ENCODE peak calls at places on chromosomes 1 and 21, in eight cellular contexts. U is tibial artery, L is colonic mucosa, A is sigmoid colon, D is left lung, G is transverse colon, K is uterus, H is dorsolateral prefrontal cortex. S is an unnamed sample.

GRCh38 chr1:88061106-88061829 is 622.8 kb upstream of the PKN2 start:
- DNase-seq in U (peak), D (no peak), K (peak), H (no peak), G (peak), A (peak), L (peak), S (no peak)

GRCh38 chr1:240967070-240967724 is 355.2 kb upstream of the GREM2 start:
- DNase-seq in U (no peak), K (no peak), H (no peak), L (no peak), D (no peak), A (no peak), G (no peak), S (no peak)

GRCh38 chr1:211734791-211735190 is 59.4 kb upstream of the NEK2 start:
- DNase-seq in L (peak), K (no peak), A (no peak), D (peak), U (no peak), G (peak), H (no peak), S (no peak)

GRCh38 chr1:212401838-212402582 is 12.7 kb downstream of the PACC1 start:
- DNase-seq in L (no peak), H (no peak), A (no peak), D (no peak), G (no peak), U (no peak), K (no peak), S (no peak)

GRCh38 chr1:98086796-98087195 is 166.0 kb upstream of the DPYD start:
- DNase-seq in D (no peak), A (no peak), H (no peak), U (no peak), G (no peak), L (no peak), K (no peak), S (no peak)

GRCh38 chr1:175036476-175036875 is 13.3 kb upstream of the MRPS14 start:
- DNase-seq in K (no peak), A (no peak), U (no peak), G (no peak), H (no peak), D (no peak), L (no peak), S (no peak)

GRCh38 chr1:160421881-160422280 is 21.5 kb downstream of the VANGL2 start:
- DNase-seq in G (no peak), D (no peak), H (no peak), A (no peak), L (no peak), K (no peak), U (no peak), S (no peak)

GRCh38 chr1:144551107-144551542 is 41.6 kb upstream of the PPIAL4F start:
- DNase-seq in D (no peak), G (peak), L (no peak), A (no peak), H (no peak), K (no peak), U (no peak), S (no peak)

GRCh38 chr21:26961704-26962103 is 5.2 kb downstream of the ADAMTS5 start:
- DNase-seq in A (no peak), L (peak), H (no peak), K (no peak), U (no peak), D (no peak), G (no peak), S (no peak)

GRCh38 chr1:16115468-16116363 is 40.2 kb downstream of the EPHA2 start:
- DNase-seq in K (no peak), U (no peak), A (no peak), H (no peak), L (no peak), G (no peak), D (no peak), S (no peak)

GRCh38 chr1:55428944-55429931 is 214.1 kb upstream of the USP24 start:
- DNase-seq in D (peak), L (no peak), G (peak), U (peak), A (peak), K (peak), H (no peak), S (peak)

GRCh38 chr1:209546390-209547080 is 37.0 kb upstream of the CAMK1G start:
- DNase-seq in D (no peak), G (no peak), L (no peak), K (no peak), H (no peak), A (no peak), U (no peak), S (peak)

GRCh38 chr1:243946946-243947345 is 96.9 kb upstream of the AKT3 start:
- DNase-seq in K (no peak), G (no peak), D (no peak), H (no peak), U (no peak), L (no peak), A (no peak), S (no peak)

GRCh38 chr1:78840447-78841251 is 165.9 kb downstream of the ADGRL4 start:
- DNase-seq in G (no peak), K (no peak), L (no peak), D (no peak), A (no peak), U (no peak), H (no peak), S (no peak)

GRCh38 chr1:34749983-34750382 is 4.9 kb upstream of the GJB5 start:
- DNase-seq in K (no peak), U (no peak), G (no peak), D (no peak), L (no peak), H (no peak), A (no peak), S (no peak)

GRCh38 chr1:215749423-215749822 is 182.3 kb downstream of the KCTD3 start:
- DNase-seq in L (no peak), K (no peak), G (no peak), U (no peak), H (no peak), A (no peak), D (no peak), S (no peak)

GRCh38 chr1:178733972-178734371 is 8.9 kb downstream of the RALGPS2 start:
- DNase-seq in U (no peak), K (no peak), L (no peak), G (no peak), H (no peak), D (no peak), A (no peak), S (no peak)
- TF ChIP-seq CTCF in U (no peak), K (no peak), L (peak), G (peak), H (no peak), D (no peak), A (no peak), S (no peak)

GRCh38 chr1:230143534-230143933 is 76.5 kb downstream of the GALNT2 start:
- DNase-seq in A (no peak), L (no peak), G (no peak), U (no peak), K (no peak), H (no peak), D (no peak), S (no peak)

GRCh38 chr1:230144010-230144614 is 77.1 kb downstream of the GALNT2 start:
- DNase-seq in H (no peak), K (no peak), L (no peak), U (no peak), A (no peak), G (no peak), D (no peak), S (no peak)

GRCh38 chr1:230141002-230141648 is 74.1 kb downstream of the GALNT2 start:
- DNase-seq in D (no peak), G (no peak), U (no peak), H (no peak), A (peak), L (no peak), K (no peak), S (no peak)

GRCh38 chr1:230141797-230142607 is 75.0 kb downstream of the GALNT2 start:
- DNase-seq in H (no peak), K (no peak), U (no peak), L (no peak), G (no peak), A (no peak), D (no peak), S (no peak)

DNA sequence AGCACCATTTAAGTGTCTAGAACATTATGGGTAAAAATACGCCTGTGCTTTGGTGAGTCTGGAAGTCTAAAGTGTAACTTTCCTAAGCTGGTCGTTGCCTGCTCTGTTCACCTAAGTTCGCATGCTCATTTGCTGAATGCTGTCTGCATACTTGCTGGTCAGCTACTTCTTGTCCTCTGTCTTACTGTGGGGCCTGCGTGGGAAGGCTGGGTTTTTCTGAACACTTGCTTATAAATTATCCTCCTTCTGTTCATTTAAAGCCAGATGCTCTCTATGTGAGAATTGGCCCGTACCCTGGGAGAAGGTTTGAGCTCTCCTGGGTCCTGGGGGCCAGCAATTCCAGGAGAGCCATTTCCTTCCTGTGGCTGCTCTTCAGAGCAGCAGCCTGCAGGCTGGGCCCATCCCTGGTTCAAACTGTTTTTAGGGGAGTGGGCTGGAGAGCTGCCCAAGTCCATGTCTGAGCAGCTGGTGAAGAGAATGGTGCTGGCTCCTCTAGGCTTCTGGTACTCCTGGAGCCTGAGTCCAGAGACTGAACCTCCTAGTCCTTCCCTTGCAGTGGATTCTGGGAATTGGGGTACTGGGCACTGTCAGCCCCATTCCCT is 75.7 kb downstream of the GALNT2 start:
- DNase-seq in H (no peak), L (no peak), D (no peak), G (no peak), U (no peak), K (no peak), A (peak), S (no peak)
- H3K27ac ChIP-seq in H (peak), L (no peak), D (no peak), G (peak), U (no peak), K (no peak), A (peak), S (no peak)

GRCh38 chr1:145978860-145979745 is 14.6 kb downstream of the POLR3GL start:
- DNase-seq in H (peak), D (peak), U (peak), K (peak), L (peak), A (peak), G (peak), S (peak)
- H3K4me3 ChIP-seq in H (peak), D (peak), U (peak), K (peak), L (peak), A (peak), G (peak), S (peak)

GRCh38 chr21:31505975-31506374 is 153.5 kb upstream of the SOD1 start:
- DNase-seq in L (no peak), U (no peak), D (no peak), K (no peak), G (no peak), A (no peak), H (no peak), S (no peak)

GRCh38 chr21:31514598-31514997 is 144.9 kb upstream of the SOD1 start:
- DNase-seq in U (no peak), H (peak), A (no peak), D (no peak), L (no peak), K (no peak), G (no peak), S (no peak)

GRCh38 chr21:31503939-31504338 is 155.6 kb upstream of the SOD1 start:
- DNase-seq in L (no peak), G (no peak), H (no peak), A (no peak), D (no peak), K (no peak), U (no peak), S (no peak)

GRCh38 chr21:31511258-31511657 is 148.2 kb upstream of the SOD1 start:
- DNase-seq in U (no peak), H (no peak), D (no peak), A (no peak), L (no peak), G (no peak), K (no peak), S (no peak)

GRCh38 chr21:31509108-31510017 is 150.1 kb upstream of the SOD1 start:
- DNase-seq in L (peak), K (no peak), U (no peak), H (no peak), D (no peak), G (peak), A (no peak), S (no peak)
- TF ChIP-seq CTCF in L (no peak), K (no peak), U (no peak), H (peak), D (no peak), G (no peak), A (no peak), S (no peak)

DNA sequence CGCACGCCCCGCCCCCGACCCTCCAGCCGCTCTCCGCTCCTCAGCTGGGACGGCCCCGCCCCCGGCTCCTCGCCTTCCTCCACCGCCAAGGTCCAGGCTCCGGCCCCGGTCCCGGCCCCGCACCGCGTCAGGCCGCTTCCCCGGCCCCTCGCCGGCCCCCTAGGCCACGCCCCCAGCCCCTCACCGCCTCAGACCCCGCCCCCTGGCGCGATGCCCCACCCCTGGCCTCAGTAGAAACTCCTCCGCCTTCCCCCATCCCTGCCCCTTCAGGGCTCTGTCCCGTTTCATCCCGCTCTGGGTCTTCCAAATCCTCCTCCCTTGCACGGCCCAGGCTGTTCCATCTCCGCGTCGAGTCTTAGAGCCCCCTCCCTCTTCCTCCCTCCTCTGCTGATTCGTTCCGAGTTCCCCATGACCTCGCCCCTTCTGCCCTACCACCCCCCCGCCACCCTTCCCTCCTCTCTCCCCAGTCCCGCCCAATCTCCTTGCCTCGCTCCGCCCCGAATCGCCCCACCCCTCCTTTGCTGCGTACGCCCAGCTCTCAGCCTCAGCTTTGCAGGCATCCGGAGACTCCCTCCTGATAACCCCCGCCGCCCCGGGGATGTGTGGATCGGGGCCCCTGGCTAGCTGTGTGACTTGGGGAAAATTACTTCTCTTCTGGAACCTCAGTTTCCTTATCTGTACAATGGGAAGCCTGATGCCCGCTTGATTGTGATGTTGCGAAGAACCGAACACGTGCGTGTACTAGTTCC is 448 bp upstream of the ASAP3 start:
- DNase-seq in U (peak), A (peak), K (peak), G (peak), L (peak), D (peak), H (peak), S (peak)
- H3K27ac ChIP-seq in U (peak), A (peak), K (peak), G (peak), L (peak), D (peak), H (peak), S (peak)

GRCh38 chr1:12617901-12618660 is at the start of gene DHRS3:
- DNase-seq in U (peak), A (peak), H (peak), L (peak), K (peak), D (peak), G (peak), S (peak)
- H3K4me3 ChIP-seq in U (peak), A (peak), H (peak), L (peak), K (peak), D (peak), G (peak), S (peak)

GRCh38 chr1:235948774-235949427 is 82.2 kb upstream of the LYST start:
- DNase-seq in K (no peak), G (no peak), U (no peak), L (peak), A (no peak), D (no peak), H (no peak), S (no peak)

GRCh38 chr1:235947989-235948388 is 81.3 kb upstream of the LYST start:
- DNase-seq in K (no peak), H (no peak), G (no peak), U (no peak), L (peak), A (no peak), D (no peak), S (no peak)

GRCh38 chr1:235943581-235944114 is 76.9 kb upstream of the LYST start:
- DNase-seq in H (no peak), G (no peak), K (no peak), A (no peak), U (no peak), L (no peak), D (no peak), S (no peak)

GRCh38 chr1:235945775-235946565 is 79.3 kb upstream of the LYST start:
- DNase-seq in K (no peak), G (no peak), U (peak), H (no peak), D (peak), L (peak), A (peak), S (no peak)

DNA sequence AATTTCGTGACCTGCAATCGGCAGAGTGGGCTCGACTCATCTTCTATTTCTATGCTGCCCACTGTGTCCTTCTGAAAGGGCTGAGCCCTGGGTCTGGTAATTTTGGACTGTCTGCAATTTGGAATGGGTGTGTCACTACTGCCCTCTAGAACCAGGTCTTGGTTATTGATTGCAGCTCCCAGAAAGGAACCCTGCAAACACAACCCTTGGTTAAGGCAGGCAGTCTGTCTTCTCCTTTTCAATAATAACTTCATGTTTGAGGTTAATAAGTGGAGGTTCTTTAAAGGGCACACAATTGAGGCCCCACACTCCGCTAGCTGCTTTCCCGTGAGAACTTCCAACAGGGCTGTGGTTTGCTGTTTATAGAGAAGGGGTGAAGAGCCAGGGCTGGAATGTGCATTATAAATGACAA is 79.9 kb upstream of the LYST start:
- DNase-seq in G (no peak), L (peak), H (no peak), K (no peak), A (no peak), D (no peak), U (no peak), S (no peak)
- TF ChIP-seq CTCF in G (no peak), L (no peak), H (peak), K (no peak), A (no peak), D (no peak), U (peak), S (no peak)

DNA sequence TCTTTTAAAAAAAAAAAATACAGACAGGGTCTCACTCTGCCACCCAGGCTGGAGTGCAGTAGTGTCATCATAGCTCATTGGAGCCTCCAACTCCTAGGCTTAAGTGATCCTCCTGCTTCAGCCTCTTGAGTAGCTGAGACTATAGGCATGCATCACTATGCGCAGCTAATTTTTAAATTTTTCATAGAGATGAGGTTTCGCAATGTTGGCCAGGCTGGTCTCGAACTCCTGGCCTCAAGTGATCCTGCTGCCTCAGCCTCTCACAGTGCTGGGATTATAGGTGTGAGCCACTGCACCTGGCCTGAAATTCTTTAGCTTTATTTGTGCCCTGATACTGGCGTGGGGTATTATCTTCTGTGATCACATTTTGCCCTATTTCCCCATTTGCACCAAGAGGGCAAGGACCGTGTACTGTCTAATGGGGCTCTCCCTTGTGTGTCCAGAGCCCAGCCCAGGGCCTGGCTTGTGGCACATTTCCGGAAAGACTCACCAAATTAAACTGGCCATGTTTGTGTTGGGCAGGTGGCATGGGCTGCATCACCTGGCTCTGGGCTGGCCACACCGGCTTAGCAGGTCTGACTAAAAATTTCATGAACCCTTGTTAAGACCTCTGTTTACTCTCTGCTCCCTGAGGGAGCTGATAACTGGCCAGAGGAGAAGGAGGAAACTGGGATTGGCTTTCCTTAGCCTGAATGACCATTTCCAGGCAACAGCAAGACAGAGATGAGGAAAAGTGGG is 32.2 kb downstream of the TRIM62 start:
- DNase-seq in G (peak), U (no peak), L (peak), K (no peak), H (no peak), A (no peak), D (peak), S (no peak)
- H3K27ac ChIP-seq in G (no peak), U (no peak), L (no peak), K (no peak), H (peak), A (no peak), D (no peak), S (no peak)

S was measured in coronary artery.